ENCODE peak calls at places on chromosomes 7 and 10, in nine cellular contexts. R is HCT116, P is MM.1S, B is GM23248, C is GM23338, J is OCI-LY7, Z is hepatocyte, Y is SK-N-SH, V is neural progenitor cell. U is an unnamed sample. For H4K20me1, the result is how much of the 10 kb centered on the place peaks cover.

GRCh38 chr7:139387594-139387993 is 27.9 kb downstream of the LUC7L2 start:
- DNase-seq in V (no peak), B (no peak), P (no peak), Y (no peak), Z (no peak), C (no peak), R (no peak), J (no peak), U (no peak)

GRCh38 chr10:52409195-52409594 is 95.1 kb downstream of the DKK1 start:
- DNase-seq in Y (no peak), C (no peak), P (no peak), J (no peak), V (no peak), Z (no peak), R (no peak), B (no peak), U (peak)

GRCh38 chr7:117661312-117661711 is 181.5 kb downstream of the CFTR start:
- DNase-seq in R (no peak), P (no peak), C (no peak), Y (no peak), V (no peak), Z (no peak), B (no peak), J (no peak), U (no peak)

GRCh38 chr7:33300742-33301141 is 171.4 kb downstream of the BBS9 start:
- DNase-seq in V (no peak), B (no peak), Y (no peak), R (no peak), Z (no peak), P (no peak), C (no peak), J (no peak), U (no peak)

GRCh38 chr10:101566333-101567164 is 21.5 kb downstream of the POLL start:
- DNase-seq in C (peak), P (no peak), B (peak), Y (peak), V (peak), J (peak), R (no peak), Z (no peak), U (peak)

GRCh38 chr7:104795086-104795485 is 218.9 kb upstream of the KMT2E start:
- DNase-seq in V (no peak), J (no peak), R (no peak), B (no peak), Y (no peak), C (no peak), Z (no peak), P (no peak), U (no peak)

GRCh38 chr10:69913586-69913985 is 111.9 kb downstream of the COL13A1 start:
- DNase-seq in Z (no peak), P (no peak), J (no peak), B (no peak), C (no peak), R (no peak), V (no peak), Y (no peak), U (no peak)

GRCh38 chr10:97795886-97796285 is 24.1 kb upstream of the SFRP5 start:
- DNase-seq in B (no peak), R (no peak), Y (no peak), C (peak), V (no peak), P (no peak), Z (no peak), J (no peak), U (no peak)

GRCh38 chr7:94348142-94348541 is 46.6 kb upstream of the COL1A2 start:
- DNase-seq in Z (peak), C (no peak), B (peak), P (no peak), Y (peak), J (no peak), V (no peak), R (no peak), U (no peak)

GRCh38 chr10:93309062-93309461 is 173.1 kb downstream of the MYOF start:
- DNase-seq in C (no peak), P (no peak), Y (peak), J (no peak), B (peak), Z (no peak), R (no peak), V (no peak), U (no peak)

GRCh38 chr10:52746169-52746568 is 26.4 kb downstream of the MBL2 start:
- DNase-seq in Z (no peak), J (no peak), V (no peak), R (no peak), P (no peak), C (no peak), B (no peak), Y (no peak), U (no peak)

GRCh38 chr7:46685051-46685450 is 764.0 kb upstream of the IGFBP3 start:
- DNase-seq in Y (no peak), V (no peak), P (no peak), R (no peak), Z (no peak), J (peak), B (no peak), C (peak), U (peak)
- TF ChIP-seq EZH2phosphoT487 in Y (no peak), V (no peak), P (no peak), R (no peak), Z (no peak), J (no peak), B (no peak), C (no peak), U (no peak)

GRCh38 chr7:6269527-6269926 is 2.9 kb downstream of the CYTH3 start:
- DNase-seq in C (no peak), P (no peak), V (no peak), B (no peak), R (no peak), Z (no peak), Y (no peak), J (no peak), U (no peak)

GRCh38 chr7:6268909-6269306 is 3.5 kb downstream of the CYTH3 start:
- DNase-seq in C (peak), P (no peak), B (no peak), V (no peak), J (no peak), Y (no peak), R (no peak), Z (peak), U (no peak)

GRCh38 chr7:6268023-6268908 is 4.2 kb downstream of the CYTH3 start:
- DNase-seq in J (no peak), V (no peak), R (no peak), Z (peak), P (no peak), C (no peak), B (no peak), Y (no peak), U (no peak)

GRCh38 chr7:6271091-6271658 is 1.2 kb downstream of the CYTH3 start:
- DNase-seq in C (peak), R (no peak), Z (peak), Y (peak), J (no peak), P (no peak), V (peak), B (peak), U (peak)

GRCh38 chr7:6266699-6267098 is 5.7 kb downstream of the CYTH3 start:
- DNase-seq in V (no peak), B (no peak), Y (no peak), C (no peak), Z (no peak), P (no peak), J (no peak), R (no peak), U (no peak)
- H4K20me1 ChIP-seq in V (under half), B (under half), Y (under half), C (under half), Z (under half), P (under half), J (under half), R (under half), U (under half)

GRCh38 chr7:141322355-141322754 is 228.9 kb upstream of the AGK start:
- DNase-seq in Z (no peak), J (no peak), Y (no peak), R (no peak), B (no peak), C (no peak), V (no peak), P (no peak), U (no peak)

GRCh38 chr7:141323826-141324225 is 227.4 kb upstream of the AGK start:
- DNase-seq in Z (no peak), B (no peak), Y (no peak), C (no peak), R (no peak), V (no peak), P (no peak), J (no peak), U (no peak)

GRCh38 chr7:141317033-141317585 is 234.1 kb upstream of the AGK start:
- DNase-seq in P (peak), B (no peak), Z (no peak), R (no peak), Y (no peak), J (no peak), V (no peak), C (no peak), U (no peak)

GRCh38 chr7:141325275-141325674 is 225.9 kb upstream of the AGK start:
- DNase-seq in J (no peak), R (no peak), P (no peak), Y (no peak), Z (no peak), C (no peak), B (no peak), V (no peak), U (no peak)

DNA sequence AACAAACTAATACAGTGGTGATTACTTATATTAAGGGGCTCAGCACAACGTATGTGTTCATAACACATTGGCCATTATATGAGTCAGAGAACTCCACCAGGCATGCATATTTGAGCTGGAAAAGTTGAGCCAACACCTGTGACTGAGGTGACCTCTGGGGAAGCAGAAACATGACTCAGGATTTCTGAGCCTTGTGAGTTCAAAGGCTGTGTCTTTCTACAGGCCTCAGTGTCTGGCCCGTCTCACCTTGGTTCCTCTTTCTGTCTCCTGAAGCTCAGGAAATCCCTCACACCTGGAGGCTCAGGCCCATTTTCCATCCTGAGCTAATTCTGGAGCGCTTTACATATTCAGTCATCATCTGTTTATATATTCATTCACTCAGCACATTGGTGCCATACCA is 230.9 kb upstream of the AGK start:
- DNase-seq in P (peak), C (no peak), R (no peak), J (no peak), Z (peak), B (no peak), Y (no peak), V (no peak), U (peak)
- TF ChIP-seq EZH2phosphoT487 in P (no peak), C (no peak), R (no peak), J (no peak), Z (no peak), B (no peak), Y (no peak), V (no peak), U (no peak)

GRCh38 chr10:78968300-78968943 is 100.3 kb upstream of the ZMIZ1 start:
- DNase-seq in V (no peak), Y (no peak), C (no peak), R (no peak), B (no peak), J (no peak), P (no peak), Z (no peak), U (no peak)
- H4K20me1 ChIP-seq in V (under half), Y (under half), C (under half), R (under half), B (under half), J (under half), P (under half), Z (under half), U (under half)

U was measured in PC-3.